ENCODE peak calls at places on chromosomes 3 and 15, in nine cellular contexts. G is PC-3, I is HCT116, V is neuronal stem cell, A is astrocyte, N is SK-N-SH, J is mesenchymal stem cell, B is H1, Z is GM12878. O is an unnamed sample.

GRCh38 chr3:54188176-54188791 is 65.9 kb downstream of the CACNA2D3 start:
- DNase-seq in G (peak; percentile 66), B (no peak), Z (no peak), V (peak; percentile 81), I (peak; percentile 7), J (peak; percentile 24), N (no peak), A (peak; percentile 40), O (peak; percentile 82)

GRCh38 chr3:115581347-115582135 is 41.8 kb upstream of the GAP43 start:
- DNase-seq in A (peak; percentile 7), J (peak; percentile 36), B (no peak), N (no peak), I (no peak), Z (no peak), V (no peak), G (peak; percentile 52), O (no peak)

GRCh38 chr3:168964736-168965135 is 698.8 kb downstream of the MECOM start:
- DNase-seq in A (no peak), N (no peak), G (no peak), B (no peak), I (no peak), Z (no peak), J (no peak), V (no peak), O (no peak)

GRCh38 chr3:140724856-140725812 is 47.3 kb downstream of the TRIM42 start:
- DNase-seq in I (no peak), Z (no peak), N (no peak), B (no peak), V (no peak), J (no peak), A (no peak), G (no peak), O (no peak)

GRCh38 chr15:48447657-48448056 is 116.4 kb downstream of the DUT start:
- DNase-seq in G (peak; percentile 64), N (no peak), I (no peak), V (no peak), Z (no peak), A (peak; percentile 87), J (peak; percentile 46), B (no peak), O (no peak)

GRCh38 chr15:83378921-83379561 is 68.1 kb upstream of the SH3GL3 start:
- DNase-seq in V (no peak), N (no peak), A (no peak), Z (no peak), J (no peak), G (peak; percentile 58), B (no peak), I (peak; percentile 8), O (no peak)

GRCh38 chr3:9349321-9350117 is 13.3 kb upstream of the THUMPD3 start:
- DNase-seq in A (peak; percentile 87), Z (no peak), J (peak; percentile 92), G (peak; percentile 91), B (no peak), V (no peak), I (no peak), N (no peak), O (no peak)

GRCh38 chr3:142596726-142597088 is 514 bp downstream of the PLS1 start:
- DNase-seq in B (no peak), N (no peak), V (no peak), J (no peak), G (no peak), I (no peak), A (no peak), Z (no peak), O (no peak)

GRCh38 chr3:98733055-98733777 is 29.9 kb upstream of the ST3GAL6 start:
- DNase-seq in A (peak; percentile 7), V (peak; percentile 48), J (peak; percentile 56), B (no peak), N (peak; percentile 75), Z (no peak), G (peak; percentile 38), I (no peak), O (no peak)

GRCh38 chr3:94336076-94336741 is 273.3 kb downstream of the NSUN3 start:
- DNase-seq in B (no peak), A (peak; percentile 47), Z (no peak), G (peak; percentile 81), I (peak; percentile 3), N (peak; percentile 33), J (peak; percentile 65), V (peak; percentile 43), O (peak; percentile 55)

GRCh38 chr3:39234705-39235104 is 42.3 kb upstream of the XIRP1 start:
- DNase-seq in N (no peak), I (no peak), B (no peak), V (no peak), A (no peak), Z (no peak), J (no peak), G (no peak), O (no peak)

GRCh38 chr3:184361932-184362667 is 590 bp downstream of the POLR2H start:
- DNase-seq in Z (no peak), N (peak; percentile 85), J (no peak), V (no peak), G (peak; percentile 68), B (no peak), A (peak; percentile 32), I (peak; percentile 63), O (peak; percentile 87)

GRCh38 chr3:79516795-79517194 is 251.0 kb downstream of the ROBO1 start:
- DNase-seq in G (peak; percentile 23), J (no peak), Z (no peak), I (no peak), B (no peak), V (no peak), N (no peak), A (peak; percentile 32), O (no peak)

GRCh38 chr3:79517766-79518413 is 249.9 kb downstream of the ROBO1 start:
- DNase-seq in A (peak; percentile 21), G (peak; percentile 66), J (peak; percentile 30), B (no peak), N (peak; percentile 29), I (no peak), V (peak; percentile 47), Z (no peak), O (peak; percentile 59)

DNA sequence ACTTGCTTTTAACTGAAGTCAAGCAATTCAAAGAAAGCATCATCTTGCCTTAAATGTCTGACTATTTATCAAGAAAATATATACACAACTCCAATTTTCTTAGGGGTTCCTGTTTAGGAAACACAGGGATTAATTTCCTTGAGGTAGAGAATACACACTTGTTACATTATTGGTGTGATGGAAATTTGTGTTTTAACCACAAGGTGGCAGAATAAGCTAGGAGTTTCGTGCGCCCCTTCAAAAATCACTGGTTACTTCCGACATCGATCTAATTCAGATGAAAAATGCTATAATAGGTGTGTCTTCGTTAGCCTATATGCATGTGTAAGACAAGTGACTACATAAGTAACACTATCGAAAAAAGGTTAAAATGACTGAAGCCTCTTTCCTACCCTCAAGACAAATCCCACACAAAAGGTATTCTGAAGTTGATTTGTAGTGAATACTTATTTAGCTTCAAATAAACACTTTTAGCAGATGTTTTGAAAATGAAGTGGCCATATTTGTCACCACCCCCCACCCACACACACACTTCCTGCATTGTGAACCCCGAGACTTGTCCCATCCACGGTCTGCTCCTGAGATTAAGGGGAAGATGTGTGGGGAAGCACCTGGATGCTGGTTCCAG is 246.5 kb downstream of the ROBO1 start:
- DNase-seq in N (peak; percentile 21), B (no peak), G (peak; percentile 84), V (peak; percentile 48), A (peak; percentile 14), J (peak; percentile 40), Z (peak; percentile 5), I (peak; percentile 8), O (peak; percentile 83)
- H3K9ac ChIP-seq in N (no peak overlapping the region), B (no peak overlapping the region), G (no peak overlapping the region), V (no peak overlapping the region), A (no peak overlapping the region), J (no peak overlapping the region), Z (no peak overlapping the region), I (no peak overlapping the region), O (no peak overlapping the region)

DNA sequence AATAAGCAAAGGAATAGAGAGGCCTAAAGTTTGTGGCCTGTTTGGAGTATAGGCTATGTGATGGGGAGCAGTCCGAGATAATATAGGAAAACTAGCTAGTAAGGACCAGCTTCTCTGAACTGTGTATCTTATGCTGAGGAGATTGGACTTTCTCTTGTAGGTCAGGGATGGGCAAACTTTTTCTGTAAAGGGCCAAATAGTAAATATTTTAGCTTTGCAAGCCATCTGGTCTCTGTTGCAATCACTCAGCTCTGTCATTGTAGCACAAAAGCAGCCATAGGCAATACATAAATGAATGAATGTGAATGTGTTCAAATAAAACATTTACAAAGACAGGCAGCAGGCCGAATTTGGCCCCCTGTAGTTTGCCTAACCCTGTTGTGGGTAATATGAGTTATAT is 24.5 kb downstream of the TMOD3 start:
- DNase-seq in B (no peak), Z (no peak), N (no peak), V (no peak), G (no peak), A (no peak), I (no peak), J (peak; percentile 58), O (no peak)
- H3K4me1 ChIP-seq in B (peaks cover 10% of the 10 kb centered on the region), Z (peaks cover 4% of the 10 kb centered on the region), N (no peaks in the 10 kb centered on the region), V (peaks cover 1% of the 10 kb centered on the region), G (no peaks in the 10 kb centered on the region), A (no peaks in the 10 kb centered on the region), I (peaks cover 58% of the 10 kb centered on the region), J (peaks cover 2% of the 10 kb centered on the region), O (peaks cover 7% of the 10 kb centered on the region)

DNA sequence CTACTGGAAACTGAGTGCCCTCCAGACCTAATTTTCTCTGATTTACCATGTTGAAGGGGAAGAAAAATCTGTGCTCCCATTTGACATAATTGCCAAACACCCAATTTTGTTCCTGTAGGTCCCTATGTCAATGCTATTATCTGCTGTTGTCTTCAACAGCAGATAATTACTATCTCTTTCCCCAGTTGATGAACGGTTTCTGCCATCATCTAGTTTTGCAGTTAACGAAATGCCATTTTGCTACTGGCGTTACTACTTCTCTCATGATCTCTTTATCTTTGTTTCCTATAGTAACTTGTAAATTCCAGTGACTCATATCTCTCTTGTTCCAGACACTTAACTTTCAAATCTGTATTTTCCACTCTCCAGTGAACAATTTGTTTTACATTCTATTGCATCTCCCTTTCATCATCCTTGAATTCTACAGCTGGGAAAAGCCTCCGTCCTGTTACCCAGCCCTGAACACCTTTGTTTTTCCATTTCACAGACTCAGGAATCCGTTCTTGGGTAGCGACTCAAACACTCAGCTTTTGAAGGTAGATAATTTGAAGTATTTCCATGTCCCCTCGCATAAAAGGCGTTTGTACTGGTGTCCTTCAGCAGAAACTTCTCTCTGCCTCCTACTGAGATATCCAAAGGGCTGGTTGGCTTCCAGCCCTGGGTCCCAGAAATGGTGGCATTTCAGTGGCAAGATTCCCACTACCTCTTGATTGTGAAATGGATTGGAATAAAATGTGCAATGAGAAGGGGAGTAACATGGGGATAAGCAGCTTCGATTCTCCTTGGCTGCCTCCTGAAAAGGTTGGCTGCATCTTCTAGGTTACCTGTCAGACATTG is 111.7 kb downstream of the FOXB1 start:
- DNase-seq in A (peak; percentile 71), B (no peak), Z (no peak), V (no peak), N (no peak), G (peak; percentile 28), J (peak; percentile 43), I (no peak), O (no peak)
- H2AFZ ChIP-seq in A (peak overlapping the region; percentile 56), B (no peak overlapping the region), Z (no peak overlapping the region), V (peak overlapping the region; percentile 9), N (no peak overlapping the region), G (no peak overlapping the region), J (no peak overlapping the region), I (no peak overlapping the region), O (no peak overlapping the region)

GRCh38 chr15:22810735-22811338 is 24.4 kb downstream of the NIPA1 start:
- DNase-seq in V (no peak), Z (no peak), A (no peak), G (no peak), B (no peak), J (no peak), N (no peak), I (no peak), O (no peak)
- H3K9ac ChIP-seq in V (no peak overlapping the region), Z (peak overlapping the region; percentile 28), A (no peak overlapping the region), G (no peak overlapping the region), B (no peak overlapping the region), J (no peak overlapping the region), N (no peak overlapping the region), I (no peak overlapping the region), O (no peak overlapping the region)

O was measured in Karpas-422.